ENCODE peak calls at places on chromosome 1, in six cellular contexts. K is activated B cell treated with CpG ODN at 0.5 μM for 24 hours; J is CD8-positive, alpha-beta T cell; H is CD4-positive, alpha-beta T cell; N is A549; L is upper lobe of left lung. Q is an unnamed sample.

GRCh38 chr1:1236945-1237873 is 5.2 kb downstream of the B3GALT6 start:
- ATAC-seq in K (no peak), J (no peak), H (no peak), N (peak; percentile 4), L (no peak), Q (no peak)

GRCh38 chr1:238409947-238410346 is 519.2 kb upstream of the ZP4 start:
- ATAC-seq in K (no peak), J (no peak), H (no peak), N (no peak), L (peak; percentile 82), Q (peak; percentile 68)

GRCh38 chr1:93744299-93744988 is 62.8 kb upstream of the BCAR3 start:
- ATAC-seq in K (no peak), J (no peak), H (no peak), N (no peak), L (no peak), Q (no peak)

GRCh38 chr1:119001181-119002018 is 13.3 kb upstream of the TBX15 start:
- ATAC-seq in K (no peak), J (no peak), H (no peak), N (no peak), L (peak; percentile 45), Q (peak; percentile 24)

GRCh38 chr1:200337410-200337809 is 72.4 kb downstream of the ZNF281 start:
- ATAC-seq in K (peak; percentile 68), J (no peak), H (peak; percentile 29), N (no peak), L (no peak), Q (no peak)

GRCh38 chr1:40363721-40364120 is 9.8 kb upstream of the SMAP2 start:
- ATAC-seq in K (peak; percentile 100), J (peak; percentile 66), H (no peak), N (no peak), L (no peak), Q (no peak)

GRCh38 chr1:187027259-187027658 is 198.5 kb downstream of the PLA2G4A start:
- ATAC-seq in K (no peak), J (no peak), H (no peak), N (no peak), L (no peak), Q (no peak)

GRCh38 chr1:212828395-212828794 is 19.1 kb downstream of the SPATA45 start:
- ATAC-seq in K (no peak), J (no peak), H (no peak), N (peak; percentile 15), L (no peak), Q (no peak)

GRCh38 chr1:39954261-39954869 is 580 bp upstream of the MFSD2A start:
- ATAC-seq in K (no peak), J (no peak), H (no peak), N (no peak), L (peak; percentile 37), Q (peak; percentile 28)

GRCh38 chr1:47232187-47232874 is at the start of gene TAL1:
- ATAC-seq in K (no peak), J (no peak), H (no peak), N (no peak), L (peak; percentile 54), Q (peak; percentile 49)

GRCh38 chr1:198676253-198676652 is 37.4 kb downstream of the PTPRC start:
- ATAC-seq in K (no peak), J (peak; percentile 12), H (peak; percentile 15), N (no peak), L (no peak), Q (no peak)

GRCh38 chr1:28199328-28200233 is 23.1 kb upstream of the PTAFR start:
- ATAC-seq in K (peak; percentile 80), J (peak; percentile 86), H (peak; percentile 92), N (no peak), L (no peak), Q (no peak)

GRCh38 chr1:199684686-199685273 is 342.7 kb upstream of the NR5A2 start:
- ATAC-seq in K (peak; percentile 71), J (peak; percentile 61), H (peak; percentile 74), N (peak; percentile 95), L (peak; percentile 82), Q (no peak)

GRCh38 chr1:200354243-200354642 is 55.6 kb downstream of the ZNF281 start:
- ATAC-seq in K (no peak), J (no peak), H (no peak), N (no peak), L (no peak), Q (no peak)

GRCh38 chr1:7616076-7616833 is 154.8 kb upstream of the VAMP3 start:
- ATAC-seq in K (no peak), J (no peak), H (no peak), N (peak; percentile 64), L (peak; percentile 26), Q (no peak)

GRCh38 chr1:81733465-81733864 is 67.3 kb upstream of the ADGRL2 start:
- ATAC-seq in K (no peak), J (no peak), H (no peak), N (no peak), L (no peak), Q (no peak)

GRCh38 chr1:52633291-52633754 is 355 bp downstream of the SHISAL2A start:
- ATAC-seq in K (peak; percentile 1), J (peak; percentile 4), H (peak; percentile 2), N (peak; percentile 20), L (peak; percentile 24), Q (no peak)

GRCh38 chr1:207284209-207284892 is 37.1 kb upstream of the CD55 start:
- ATAC-seq in K (no peak), J (no peak), H (no peak), N (no peak), L (peak; percentile 48), Q (no peak)

GRCh38 chr1:53330819-53331218 is 2.9 kb upstream of the LRP8 start:
- ATAC-seq in K (no peak), J (no peak), H (no peak), N (no peak), L (no peak), Q (no peak)

GRCh38 chr1:31583995-31584868 is 7.9 kb downstream of the TINAGL1 start:
- ATAC-seq in K (no peak), J (no peak), H (no peak), N (no peak), L (no peak), Q (peak; percentile 24)

GRCh38 chr1:183030053-183030452 is 6.8 kb downstream of the LAMC1 start:
- ATAC-seq in K (no peak), J (no peak), H (no peak), N (peak; percentile 37), L (peak; percentile 52), Q (no peak)

GRCh38 chr1:205563927-205564441 is 59.5 kb downstream of the CDK18 start:
- ATAC-seq in K (no peak), J (no peak), H (no peak), N (peak; percentile 30), L (peak; percentile 35), Q (no peak)

GRCh38 chr1:150225546-150225945 is 10.4 kb downstream of the ANP32E start:
- ATAC-seq in K (peak; percentile 57), J (no peak), H (no peak), N (no peak), L (no peak), Q (no peak)

GRCh38 chr1:93304716-93305138 is 41.0 kb upstream of the DR1 start:
- ATAC-seq in K (peak; percentile 71), J (peak; percentile 71), H (peak; percentile 73), N (peak; percentile 64), L (peak; percentile 82), Q (no peak)

GRCh38 chr1:64195089-64195410 is 8.4 kb upstream of the UBE2U start:
- ATAC-seq in K (no peak), J (no peak), H (no peak), N (no peak), L (peak; percentile 53), Q (no peak)

GRCh38 chr1:23599125-23599524 is 39.8 kb upstream of the ID3 start:
- ATAC-seq in K (no peak), J (no peak), H (no peak), N (no peak), L (no peak), Q (no peak)

GRCh38 chr1:31576201-31576669 is at the start of gene TINAGL1:
- ATAC-seq in K (no peak), J (no peak), H (no peak), N (no peak), L (peak; percentile 51), Q (peak; percentile 37)

DNA sequence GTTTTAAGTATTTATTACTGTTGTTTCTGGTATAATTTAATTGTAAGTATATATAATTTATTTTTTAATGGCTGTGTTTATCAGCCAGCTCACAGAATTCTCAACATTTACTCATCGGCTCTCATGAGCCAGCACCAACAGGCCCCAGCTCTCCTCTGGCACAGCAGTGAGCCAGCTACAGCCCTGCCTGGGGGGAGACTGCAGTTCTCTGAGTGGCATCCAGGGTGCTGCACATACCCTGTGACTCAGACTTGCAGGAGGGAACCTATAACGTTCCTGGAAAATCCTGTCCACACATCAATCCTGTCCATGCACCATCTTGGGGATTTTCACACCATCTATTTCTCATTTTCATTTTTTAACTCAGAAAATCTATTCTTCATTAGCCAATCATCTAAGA is 36.5 kb downstream of the FHAD1 start:
- ATAC-seq in K (no peak), J (no peak), H (no peak), N (peak; percentile 89), L (no peak), Q (peak; percentile 58)
- TF ChIP-seq CTCF in K (no peak), J (no peak), H (no peak), N (no peak), L (no peak), Q (no peak)

GRCh38 chr1:178241837-178242236 is 147.9 kb downstream of the RASAL2 start:
- ATAC-seq in K (no peak), J (no peak), H (no peak), N (no peak), L (no peak), Q (no peak)
- TF ChIP-seq CTCF in K (no peak), J (no peak), H (no peak), N (no peak), L (no peak), Q (no peak)

DNA sequence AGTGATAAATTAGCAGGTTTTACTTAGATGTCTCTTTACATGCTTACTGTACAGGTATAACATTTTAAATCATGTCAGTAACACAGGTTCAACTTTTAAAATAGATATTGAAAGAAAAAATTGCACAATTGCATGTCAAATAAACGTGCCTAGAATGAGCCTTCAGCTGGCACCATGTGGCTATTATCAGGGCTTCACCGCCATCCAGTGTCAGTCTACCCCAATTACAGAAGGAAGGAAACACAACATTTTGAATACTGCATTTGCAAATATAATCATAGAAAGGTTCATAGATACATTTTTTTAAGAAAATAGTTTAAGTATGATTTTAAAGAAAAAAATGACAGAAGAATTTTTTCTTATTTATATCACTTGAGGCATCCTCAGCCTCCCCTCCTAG is 47.5 kb upstream of the SERTAD4 start:
- ATAC-seq in K (no peak), J (no peak), H (no peak), N (no peak), L (no peak), Q (no peak)
- TF ChIP-seq CTCF in K (no peak), J (no peak), H (no peak), N (no peak), L (no peak), Q (no peak)

GRCh38 chr1:157133431-157133830 is 4.8 kb downstream of the ETV3 start:
- ATAC-seq in K (no peak), J (peak; percentile 18), H (peak; percentile 27), N (no peak), L (no peak), Q (no peak)

GRCh38 chr1:157135070-157135469 is 3.1 kb downstream of the ETV3 start:
- ATAC-seq in K (no peak), J (no peak), H (no peak), N (no peak), L (no peak), Q (no peak)

GRCh38 chr1:157135646-157136045 is 2.5 kb downstream of the ETV3 start:
- ATAC-seq in K (no peak), J (no peak), H (no peak), N (no peak), L (no peak), Q (no peak)

GRCh38 chr1:157136133-157136532 is 2.1 kb downstream of the ETV3 start:
- ATAC-seq in K (no peak), J (no peak), H (no peak), N (no peak), L (no peak), Q (no peak)

GRCh38 chr1:157134442-157134841 is 3.8 kb downstream of the ETV3 start:
- ATAC-seq in K (no peak), J (no peak), H (no peak), N (no peak), L (no peak), Q (no peak)
- TF ChIP-seq CTCF in K (no peak), J (no peak), H (no peak), N (no peak), L (no peak), Q (no peak)

Q was measured in gastroesophageal sphincter.